ENCODE peak calls at places on chromosomes 5 and 9, in seven cellular contexts. One of them, this sample, is unnamed.

GRCh38 chr9:69319324-69320040 is 5.5 kb upstream of the ENTREP1 start:
- DNase-seq in WERI-Rb-1: no peak
- DNase-seq in heart right ventricle: no peak
- DNase-seq in epithelial cell of esophagus: no peak
- DNase-seq in IMR-90: no peak
- DNase-seq in GM20000: no peak
- DNase-seq in WTC11: no peak
- DNase-seq in this sample: no peak

GRCh38 chr9:35729700-35730485 is 2.1 kb downstream of the TLN1 start:
- DNase-seq in IMR-90: peak
- DNase-seq in heart right ventricle: peak
- DNase-seq in GM20000: peak
- DNase-seq in WTC11: peak
- DNase-seq in epithelial cell of esophagus: peak
- DNase-seq in WERI-Rb-1: peak
- DNase-seq in this sample: no peak

GRCh38 chr5:83418659-83419321 is 52.8 kb upstream of the VCAN start:
- DNase-seq in WERI-Rb-1: no peak
- DNase-seq in WTC11: no peak
- DNase-seq in heart right ventricle: no peak
- DNase-seq in epithelial cell of esophagus: no peak
- DNase-seq in GM20000: no peak
- DNase-seq in IMR-90: no peak
- DNase-seq in this sample: no peak

GRCh38 chr9:99474186-99474585 is 252.1 kb downstream of the SEC61B start:
- DNase-seq in epithelial cell of esophagus: no peak
- DNase-seq in GM20000: no peak
- DNase-seq in WERI-Rb-1: no peak
- DNase-seq in heart right ventricle: no peak
- DNase-seq in WTC11: no peak
- DNase-seq in IMR-90: no peak
- DNase-seq in this sample: no peak

GRCh38 chr5:68149189-68149588 is 66.4 kb upstream of the PIK3R1 start:
- DNase-seq in heart right ventricle: no peak
- DNase-seq in epithelial cell of esophagus: peak
- DNase-seq in WTC11: no peak
- DNase-seq in IMR-90: peak
- DNase-seq in WERI-Rb-1: no peak
- DNase-seq in GM20000: peak
- DNase-seq in this sample: no peak

GRCh38 chr9:114759512-114759911 is 46.3 kb downstream of the TNFSF15 start:
- DNase-seq in IMR-90: no peak
- DNase-seq in GM20000: no peak
- DNase-seq in WERI-Rb-1: no peak
- DNase-seq in heart right ventricle: no peak
- DNase-seq in WTC11: no peak
- DNase-seq in epithelial cell of esophagus: no peak
- DNase-seq in this sample: no peak

GRCh38 chr5:152288917-152289595 is 116.0 kb downstream of the NMUR2 start:
- DNase-seq in WTC11: no peak
- DNase-seq in epithelial cell of esophagus: no peak
- DNase-seq in GM20000: no peak
- DNase-seq in heart right ventricle: no peak
- DNase-seq in WERI-Rb-1: no peak
- DNase-seq in IMR-90: no peak
- DNase-seq in this sample: no peak

GRCh38 chr5:112885001-112885400 is 23.9 kb downstream of the SRP19 start:
- DNase-seq in GM20000: no peak
- DNase-seq in heart right ventricle: peak
- DNase-seq in epithelial cell of esophagus: peak
- DNase-seq in IMR-90: no peak
- DNase-seq in WTC11: no peak
- DNase-seq in WERI-Rb-1: no peak
- DNase-seq in this sample: no peak

GRCh38 chr9:124270504-124271335 is 13.0 kb downstream of the NEK6 start:
- DNase-seq in epithelial cell of esophagus: no peak
- DNase-seq in WTC11: no peak
- DNase-seq in GM20000: no peak
- DNase-seq in WERI-Rb-1: no peak
- DNase-seq in heart right ventricle: no peak
- DNase-seq in IMR-90: no peak
- DNase-seq in this sample: no peak

GRCh38 chr9:69931340-69931739 is 110.7 kb downstream of the CFAP95 start:
- DNase-seq in WTC11: no peak
- DNase-seq in IMR-90: no peak
- DNase-seq in WERI-Rb-1: peak
- DNase-seq in heart right ventricle: no peak
- DNase-seq in epithelial cell of esophagus: no peak
- DNase-seq in GM20000: no peak
- DNase-seq in this sample: no peak

GRCh38 chr9:7760014-7760415 is 39.6 kb downstream of the DMAC1 start:
- DNase-seq in GM20000: no peak
- DNase-seq in IMR-90: no peak
- DNase-seq in heart right ventricle: peak
- DNase-seq in WERI-Rb-1: no peak
- DNase-seq in epithelial cell of esophagus: no peak
- DNase-seq in WTC11: no peak
- DNase-seq in this sample: no peak

GRCh38 chr5:134561871-134562296 is 36.4 kb downstream of the JADE2 start:
- DNase-seq in epithelial cell of esophagus: peak
- DNase-seq in heart right ventricle: peak
- DNase-seq in GM20000: no peak
- DNase-seq in IMR-90: peak
- DNase-seq in WERI-Rb-1: peak
- DNase-seq in WTC11: peak
- DNase-seq in this sample: no peak
- TF ChIP-seq CTCF in epithelial cell of esophagus: peak
- TF ChIP-seq CTCF in heart right ventricle: peak
- TF ChIP-seq CTCF in GM20000: no peak
- TF ChIP-seq CTCF in IMR-90: peak
- TF ChIP-seq CTCF in WERI-Rb-1: peak
- TF ChIP-seq CTCF in WTC11: peak
- TF ChIP-seq CTCF in this sample: peak

GRCh38 chr9:130862747-130863146 is 27.7 kb downstream of the ABL1 start:
- DNase-seq in GM20000: no peak
- DNase-seq in epithelial cell of esophagus: no peak
- DNase-seq in heart right ventricle: no peak
- DNase-seq in IMR-90: no peak
- DNase-seq in WTC11: no peak
- DNase-seq in WERI-Rb-1: no peak
- DNase-seq in this sample: no peak

GRCh38 chr9:130858734-130859705 is 24.0 kb downstream of the ABL1 start:
- DNase-seq in WERI-Rb-1: no peak
- DNase-seq in epithelial cell of esophagus: no peak
- DNase-seq in GM20000: no peak
- DNase-seq in heart right ventricle: no peak
- DNase-seq in IMR-90: no peak
- DNase-seq in WTC11: no peak
- DNase-seq in this sample: no peak

GRCh38 chr9:130862217-130862616 is 27.2 kb downstream of the ABL1 start:
- DNase-seq in GM20000: no peak
- DNase-seq in epithelial cell of esophagus: no peak
- DNase-seq in WERI-Rb-1: no peak
- DNase-seq in IMR-90: no peak
- DNase-seq in heart right ventricle: no peak
- DNase-seq in WTC11: no peak
- DNase-seq in this sample: no peak

GRCh38 chr9:130861372-130862180 is 26.5 kb downstream of the ABL1 start:
- DNase-seq in heart right ventricle: no peak
- DNase-seq in GM20000: no peak
- DNase-seq in epithelial cell of esophagus: no peak
- DNase-seq in IMR-90: no peak
- DNase-seq in WTC11: no peak
- DNase-seq in WERI-Rb-1: no peak
- DNase-seq in this sample: no peak

DNA sequence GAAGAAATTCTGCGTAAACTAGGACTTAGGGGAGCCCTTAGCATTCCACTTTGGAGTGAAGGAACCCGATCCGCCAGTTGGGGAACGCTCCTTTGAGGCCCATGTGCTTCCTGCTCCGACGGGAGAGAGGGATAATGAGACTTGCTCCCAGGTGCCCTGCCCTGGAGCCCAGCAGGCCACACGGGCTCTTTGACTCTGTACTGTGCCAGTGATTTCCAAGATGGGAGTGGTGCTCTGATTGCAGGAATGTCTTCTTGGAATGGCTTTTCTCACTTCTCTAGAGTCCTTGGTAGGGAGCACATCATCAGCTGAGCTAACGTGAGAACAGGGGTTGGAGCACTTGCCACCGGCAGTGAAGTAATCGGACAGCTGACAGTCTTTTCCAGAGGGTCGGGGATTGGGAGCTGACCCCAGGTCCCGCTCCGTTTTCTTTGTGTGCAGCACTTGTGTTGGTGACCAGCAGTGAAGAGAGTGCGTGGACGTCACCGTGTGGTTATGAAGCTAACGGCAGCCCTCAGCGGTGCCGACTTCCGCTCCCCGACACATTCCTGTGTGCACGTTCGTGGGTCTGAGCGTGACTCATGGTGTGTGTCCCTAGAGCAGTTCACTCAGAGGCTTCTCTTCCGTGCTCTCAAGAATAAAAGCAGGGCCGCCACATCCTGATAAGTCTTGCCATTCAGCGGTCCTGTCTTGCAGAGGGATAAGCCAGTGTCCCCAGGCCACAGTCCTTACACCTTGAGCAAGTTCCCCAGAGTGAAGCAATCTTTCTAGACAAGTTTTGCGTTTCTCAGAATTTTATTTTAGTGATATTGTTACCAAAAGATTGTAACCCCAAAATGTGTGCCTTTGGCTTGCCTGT is 25.6 kb downstream of the ABL1 start:
- DNase-seq in WERI-Rb-1: no peak
- DNase-seq in GM20000: no peak
- DNase-seq in epithelial cell of esophagus: peak
- DNase-seq in heart right ventricle: peak
- DNase-seq in IMR-90: peak
- DNase-seq in WTC11: no peak
- DNase-seq in this sample: peak
- TF ChIP-seq CTCF in WERI-Rb-1: no peak
- TF ChIP-seq CTCF in GM20000: no peak
- TF ChIP-seq CTCF in epithelial cell of esophagus: peak
- TF ChIP-seq CTCF in heart right ventricle: peak
- TF ChIP-seq CTCF in IMR-90: peak
- TF ChIP-seq CTCF in WTC11: no peak
- TF ChIP-seq CTCF in this sample: peak

GRCh38 chr5:4065472-4066320 is 470.1 kb downstream of the IRX1 start:
- DNase-seq in WERI-Rb-1: no peak
- DNase-seq in IMR-90: no peak
- DNase-seq in WTC11: no peak
- DNase-seq in heart right ventricle: no peak
- DNase-seq in epithelial cell of esophagus: no peak
- DNase-seq in GM20000: no peak
- DNase-seq in this sample: no peak
- TF ChIP-seq CTCF in WERI-Rb-1: no peak
- TF ChIP-seq CTCF in IMR-90: no peak
- TF ChIP-seq CTCF in WTC11: no peak
- TF ChIP-seq CTCF in heart right ventricle: no peak
- TF ChIP-seq CTCF in epithelial cell of esophagus: no peak
- TF ChIP-seq CTCF in GM20000: no peak
- TF ChIP-seq CTCF in this sample: no peak

GRCh38 chr5:1005904-1006655 is 2.5 kb upstream of the NKD2 start:
- DNase-seq in GM20000: peak
- DNase-seq in heart right ventricle: peak
- DNase-seq in WTC11: peak
- DNase-seq in WERI-Rb-1: peak
- DNase-seq in IMR-90: no peak
- DNase-seq in epithelial cell of esophagus: no peak
- DNase-seq in this sample: peak

GRCh38 chr5:1003296-1003937 is 5.2 kb upstream of the NKD2 start:
- DNase-seq in IMR-90: no peak
- DNase-seq in epithelial cell of esophagus: peak
- DNase-seq in GM20000: no peak
- DNase-seq in WERI-Rb-1: peak
- DNase-seq in heart right ventricle: no peak
- DNase-seq in WTC11: peak
- DNase-seq in this sample: peak

GRCh38 chr5:1006656-1007071 is 1.9 kb upstream of the NKD2 start:
- DNase-seq in epithelial cell of esophagus: no peak
- DNase-seq in IMR-90: no peak
- DNase-seq in WERI-Rb-1: peak
- DNase-seq in WTC11: peak
- DNase-seq in GM20000: peak
- DNase-seq in heart right ventricle: peak
- DNase-seq in this sample: peak

GRCh38 chr5:1005362-1005851 is 3.2 kb upstream of the NKD2 start:
- DNase-seq in WERI-Rb-1: peak
- DNase-seq in IMR-90: no peak
- DNase-seq in WTC11: peak
- DNase-seq in GM20000: no peak
- DNase-seq in epithelial cell of esophagus: no peak
- DNase-seq in heart right ventricle: no peak
- DNase-seq in this sample: peak

DNA sequence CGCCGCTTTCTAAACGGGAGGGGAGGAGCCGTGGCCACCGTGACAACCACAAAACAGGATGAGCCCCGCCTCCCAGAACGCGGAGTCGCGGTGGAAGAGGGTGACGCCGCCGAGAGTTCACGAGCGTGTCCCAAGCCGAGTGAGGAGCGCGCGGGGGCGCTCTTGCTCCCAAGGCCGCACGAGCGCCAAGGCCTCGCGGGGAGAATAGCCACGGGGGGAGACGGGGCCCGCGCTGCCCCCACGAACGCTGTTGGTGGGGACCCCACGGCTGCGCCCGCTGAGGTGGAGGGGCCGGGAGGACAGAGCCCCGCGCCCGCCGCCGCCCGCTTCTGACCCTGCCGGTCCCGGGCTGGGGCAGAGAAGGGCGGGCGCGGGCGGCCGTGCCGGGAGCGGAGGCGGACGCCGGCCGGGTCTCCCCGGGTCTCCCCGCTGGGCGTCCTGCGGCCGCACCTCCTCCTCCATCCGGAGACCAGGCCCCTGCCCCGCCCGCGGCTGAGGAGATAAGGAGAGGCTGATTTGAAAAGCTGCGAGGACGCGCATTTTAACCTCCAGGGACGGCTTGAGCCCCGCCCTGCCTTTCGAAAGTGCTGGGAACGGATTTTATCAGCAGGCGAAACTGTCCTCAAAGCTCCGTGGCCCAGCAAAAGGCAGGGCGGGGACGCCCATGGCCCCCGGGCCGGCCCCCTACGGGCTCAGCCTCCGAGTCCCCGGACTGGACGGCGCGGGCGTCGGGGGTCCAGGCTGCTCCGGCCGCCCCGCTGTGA is 3.8 kb upstream of the NKD2 start:
- DNase-seq in IMR-90: peak
- DNase-seq in WERI-Rb-1: peak
- DNase-seq in epithelial cell of esophagus: peak
- DNase-seq in WTC11: peak
- DNase-seq in heart right ventricle: peak
- DNase-seq in GM20000: peak
- DNase-seq in this sample: peak
- TF ChIP-seq CTCF in IMR-90: peak
- TF ChIP-seq CTCF in WERI-Rb-1: peak
- TF ChIP-seq CTCF in epithelial cell of esophagus: peak
- TF ChIP-seq CTCF in WTC11: no peak
- TF ChIP-seq CTCF in heart right ventricle: peak
- TF ChIP-seq CTCF in GM20000: peak
- TF ChIP-seq CTCF in this sample: peak

DNA sequence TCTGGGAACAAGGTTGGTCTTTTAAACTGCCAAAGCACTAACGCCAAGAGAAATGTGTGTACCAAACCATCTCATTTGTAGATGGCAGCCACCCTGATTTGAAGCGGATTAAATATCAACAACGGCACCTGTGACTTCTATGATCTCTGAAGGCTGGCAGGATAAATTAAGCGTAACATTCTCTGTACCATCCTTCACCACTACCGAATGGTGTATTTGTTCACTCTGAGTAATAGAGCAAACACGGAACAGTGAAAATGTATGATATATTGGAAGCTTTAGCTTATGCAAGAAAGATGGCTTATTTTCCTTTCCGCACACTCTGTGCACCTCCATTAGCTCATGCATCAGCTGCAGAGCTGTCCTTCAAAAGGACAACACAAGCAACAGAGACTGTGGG is 431.2 kb downstream of the PRELID2 start:
- DNase-seq in IMR-90: no peak
- DNase-seq in WERI-Rb-1: no peak
- DNase-seq in heart right ventricle: no peak
- DNase-seq in epithelial cell of esophagus: no peak
- DNase-seq in GM20000: no peak
- DNase-seq in WTC11: no peak
- DNase-seq in this sample: no peak
- TF ChIP-seq CTCF in IMR-90: no peak
- TF ChIP-seq CTCF in WERI-Rb-1: no peak
- TF ChIP-seq CTCF in heart right ventricle: no peak
- TF ChIP-seq CTCF in epithelial cell of esophagus: no peak
- TF ChIP-seq CTCF in GM20000: no peak
- TF ChIP-seq CTCF in WTC11: no peak
- TF ChIP-seq CTCF in this sample: no peak

This sample was measured in osteocyte.